ENCODE peak calls at places on chromosomes 12 and 14, in eight cellular contexts. E, X, N, Q, Z, P, V and Y are unnamed samples.

GRCh38 chr12:15001733-15002471 is 29.1 kb downstream of the PDE6H start:
- DNase-seq in E (no peak), X (peak), N (no peak), Q (no peak), Z (no peak), P (no peak), V (no peak), Y (no peak)

GRCh38 chr14:100905166-100905565 is 1.6 kb upstream of the RTL1 start:
- DNase-seq in E (no peak), X (no peak), N (no peak), Q (no peak), Z (no peak), P (no peak), V (no peak), Y (no peak)

GRCh38 chr14:81138429-81138828 is 82.3 kb downstream of the GTF2A1 start:
- DNase-seq in E (no peak), X (no peak), N (no peak), Q (no peak), Z (no peak), P (no peak), V (no peak), Y (no peak)

GRCh38 chr14:72643317-72643801 is 250.5 kb downstream of the DPF3 start:
- DNase-seq in E (no peak), X (peak), N (no peak), Q (no peak), Z (no peak), P (no peak), V (peak), Y (no peak)

GRCh38 chr12:24500466-24501232 is 448.3 kb downstream of the BCAT1 start:
- DNase-seq in E (no peak), X (peak), N (no peak), Q (no peak), Z (no peak), P (no peak), V (no peak), Y (no peak)

GRCh38 chr12:211639-212382 is 2.1 kb downstream of the SLC6A12 start:
- DNase-seq in E (no peak), X (no peak), N (no peak), Q (no peak), Z (no peak), P (no peak), V (no peak), Y (no peak)

GRCh38 chr12:10986812-10987211 is at the start of gene TAS2R50:
- DNase-seq in E (no peak), X (no peak), N (no peak), Q (no peak), Z (no peak), P (no peak), V (no peak), Y (no peak)

GRCh38 chr12:113820310-113820709 is 145.8 kb downstream of the RBM19 start:
- DNase-seq in E (no peak), X (no peak), N (no peak), Q (no peak), Z (no peak), P (no peak), V (no peak), Y (no peak)

GRCh38 chr14:102280376-102280962 is 24.5 kb downstream of the MOK start:
- DNase-seq in E (no peak), X (peak), N (no peak), Q (no peak), Z (no peak), P (no peak), V (peak), Y (no peak)

GRCh38 chr14:104530651-104531050 is 48.9 kb upstream of the C14orf180 start:
- DNase-seq in E (no peak), X (no peak), N (no peak), Q (no peak), Z (no peak), P (no peak), V (no peak), Y (no peak)

GRCh38 chr12:96078281-96078761 is 42.9 kb upstream of the LTA4H start:
- DNase-seq in E (no peak), X (no peak), N (no peak), Q (no peak), Z (no peak), P (no peak), V (no peak), Y (no peak)

GRCh38 chr14:102591372-102591943 is 991 bp upstream of the RCOR1 start:
- DNase-seq in E (no peak), X (peak), N (no peak), Q (no peak), Z (no peak), P (peak), V (peak), Y (no peak)

GRCh38 chr14:100859781-100860180 is 33.9 kb downstream of the MEG3 start:
- DNase-seq in E (no peak), X (no peak), N (no peak), Q (no peak), Z (no peak), P (no peak), V (no peak), Y (no peak)

GRCh38 chr12:86376052-86376451 is 119.9 kb upstream of the MGAT4C start:
- DNase-seq in E (no peak), X (no peak), N (peak), Q (no peak), Z (no peak), P (no peak), V (peak), Y (no peak)

GRCh38 chr12:128619263-128619662 is 204.5 kb downstream of the SLC15A4 start:
- DNase-seq in E (no peak), X (no peak), N (no peak), Q (no peak), Z (no peak), P (no peak), V (no peak), Y (no peak)

GRCh38 chr12:122421815-122422737 is at the start of gene CLIP1:
- DNase-seq in E (peak), X (peak), N (no peak), Q (peak), Z (no peak), P (peak), V (peak), Y (peak)

GRCh38 chr12:110641512-110641911 is 27.6 kb downstream of the TCTN1 start:
- DNase-seq in E (no peak), X (peak), N (no peak), Q (no peak), Z (no peak), P (no peak), V (no peak), Y (no peak)

GRCh38 chr12:47900101-47900479 is 4.7 kb downstream of the VDR start:
- DNase-seq in E (no peak), X (no peak), N (no peak), Q (no peak), Z (no peak), P (no peak), V (no peak), Y (no peak)

GRCh38 chr14:21300892-21301291 is 21.0 kb downstream of the RPGRIP1 start:
- DNase-seq in E (no peak), X (no peak), N (no peak), Q (no peak), Z (no peak), P (peak), V (no peak), Y (peak)

GRCh38 chr14:58082491-58083098 is 69.4 kb downstream of the ARMH4 start:
- DNase-seq in E (no peak), X (peak), N (peak), Q (no peak), Z (no peak), P (no peak), V (peak), Y (no peak)

GRCh38 chr12:58537278-58537677 is 383.0 kb downstream of the LRIG3 start:
- DNase-seq in E (no peak), X (peak), N (no peak), Q (no peak), Z (no peak), P (no peak), V (no peak), Y (peak)

GRCh38 chr12:51005671-51006070 is 20.5 kb downstream of the SLC11A2 start:
- DNase-seq in E (no peak), X (no peak), N (no peak), Q (no peak), Z (no peak), P (no peak), V (no peak), Y (peak)

GRCh38 chr14:84343637-84344036 is 1186.3 kb upstream of the FLRT2 start:
- DNase-seq in E (no peak), X (no peak), N (no peak), Q (no peak), Z (no peak), P (no peak), V (no peak), Y (peak)

GRCh38 chr12:12331896-12332295 is 18.1 kb downstream of the MANSC1 start:
- DNase-seq in E (no peak), X (no peak), N (no peak), Q (no peak), Z (no peak), P (no peak), V (no peak), Y (no peak)

GRCh38 chr14:21525995-21526671 is at the start of gene SALL2:
- DNase-seq in E (no peak), X (peak), N (no peak), Q (peak), Z (peak), P (peak), V (peak), Y (peak)

GRCh38 chr12:111369496-111370220 is 763 bp upstream of the PHETA1 start:
- DNase-seq in E (no peak), X (no peak), N (no peak), Q (no peak), Z (no peak), P (no peak), V (no peak), Y (no peak)